ENCODE peak calls at places on chromosomes 7 and 10, in five cellular contexts. T is IMR-90, N is RWPE2, H is heart right ventricle, K is adipocyte. I is an unnamed sample. For H3K27me3, the result is how much of the 10 kb centered on the place peaks cover.

GRCh38 chr7:108650487-108650886 is 80.8 kb downstream of the DNAJB9 start:
- DNase-seq in T (peak), N (no peak), H (no peak), K (peak), I (peak)

GRCh38 chr10:114520453-114520852 is 116.2 kb upstream of the AFAP1L2 start:
- DNase-seq in K (peak), T (peak), N (no peak), H (no peak), I (peak)

GRCh38 chr7:125074141-125074540 is 144.5 kb upstream of the POT1 start:
- DNase-seq in H (no peak), T (no peak), K (no peak), N (no peak), I (no peak)

GRCh38 chr7:124930655-124931597 is 1.3 kb upstream of the POT1 start:
- DNase-seq in N (no peak), T (no peak), K (no peak), H (no peak), I (peak)

GRCh38 chr10:99709480-99710229 is 22.3 kb downstream of the COX15 start:
- DNase-seq in T (peak), N (no peak), K (peak), H (no peak), I (peak)

GRCh38 chr7:47672267-47672920 is 90.5 kb upstream of the TNS3 start:
- DNase-seq in H (no peak), N (no peak), T (no peak), K (no peak), I (no peak)

GRCh38 chr7:107980171-107980570 is 22.8 kb downstream of the LAMB1 start:
- DNase-seq in K (no peak), N (no peak), T (no peak), H (no peak), I (peak)

GRCh38 chr10:101014966-101015581 is 15.5 kb downstream of the LZTS2 start:
- DNase-seq in H (no peak), T (peak), N (no peak), K (peak), I (peak)

GRCh38 chr10:49649294-49649693 is 30.2 kb upstream of the C10orf53 start:
- DNase-seq in N (no peak), H (no peak), K (no peak), T (no peak), I (no peak)
- H3K4me3 ChIP-seq in N (no peak), H (no peak), K (no peak), T (no peak), I (no peak)

GRCh38 chr10:14360951-14361350 is 30.2 kb upstream of the FRMD4A start:
- DNase-seq in K (no peak), H (no peak), N (no peak), T (no peak), I (no peak)
- H3K27me3 ChIP-seq in K (half or more), H (under half), N (under half), T (under half), I (under half)

GRCh38 chr7:45921381-45921698 is 268 bp upstream of the IGFBP3 start:
- DNase-seq in H (no peak), N (no peak), T (no peak), K (no peak), I (no peak)
- H3K4me3 ChIP-seq in H (peak), N (peak), T (peak), K (peak), I (peak)

GRCh38 chr7:155084021-155084420 is 13.9 kb downstream of the HTR5A start:
- DNase-seq in H (no peak), K (no peak), T (no peak), N (no peak), I (no peak)

GRCh38 chr7:155090647-155091046 is 20.5 kb downstream of the HTR5A start:
- DNase-seq in T (no peak), N (no peak), K (no peak), H (no peak), I (no peak)

GRCh38 chr7:155084989-155085388 is 14.9 kb downstream of the HTR5A start:
- DNase-seq in N (no peak), K (no peak), H (no peak), T (no peak), I (no peak)
- H3K27me3 ChIP-seq in N (under half), K (under half), H (under half), T (under half), I (under half)

GRCh38 chr7:155962968-155963300 is 150.7 kb upstream of the SHH start:
- DNase-seq in K (no peak), N (no peak), T (no peak), H (no peak), I (no peak)

GRCh38 chr7:155962191-155962967 is 150.1 kb upstream of the SHH start:
- DNase-seq in T (peak), K (no peak), H (no peak), N (no peak), I (peak)

GRCh38 chr7:155963356-155963755 is 151.1 kb upstream of the SHH start:
- DNase-seq in N (no peak), K (no peak), H (no peak), T (no peak), I (no peak)

GRCh38 chr7:155959894-155960293 is 147.6 kb upstream of the SHH start:
- DNase-seq in N (no peak), H (no peak), K (no peak), T (no peak), I (no peak)

GRCh38 chr7:155961241-155962190 is 149.3 kb upstream of the SHH start:
- DNase-seq in T (no peak), K (no peak), N (no peak), H (no peak), I (no peak)
- H3K4me3 ChIP-seq in T (no peak), K (no peak), N (peak), H (no peak), I (no peak)

GRCh38 chr10:59085641-59086502 is 90.6 kb upstream of the PHYHIPL start:
- DNase-seq in H (no peak), T (no peak), K (peak), N (no peak), I (no peak)

GRCh38 chr10:59096631-59097030 is 79.8 kb upstream of the PHYHIPL start:
- DNase-seq in N (no peak), T (no peak), H (no peak), K (no peak), I (no peak)

GRCh38 chr10:59088912-59089573 is 87.4 kb upstream of the PHYHIPL start:
- DNase-seq in K (no peak), H (no peak), T (no peak), N (no peak), I (no peak)

GRCh38 chr10:59090804-59091203 is 85.6 kb upstream of the PHYHIPL start:
- DNase-seq in N (no peak), K (no peak), T (no peak), H (no peak), I (no peak)

GRCh38 chr10:59091239-59091638 is 85.2 kb upstream of the PHYHIPL start:
- DNase-seq in N (no peak), H (no peak), K (no peak), T (no peak), I (no peak)
- H3K27me3 ChIP-seq in N (under half), H (under half), K (under half), T (under half), I (under half)